ENCODE peak calls at places on chromosomes 6 and 20, in five cellular contexts. P is mesendoderm; T is CD8-positive, alpha-beta T cell; K is heart right ventricle; N is psoas muscle. O is an unnamed sample.

GRCh38 chr6:133707456-133707855 is 181.5 kb upstream of the TCF21 start:
- DNase-seq in P (no peak), T (no peak), K (no peak), N (no peak), O (no peak)

GRCh38 chr20:24048014-24048611 is 59.5 kb upstream of the GGTLC1 start:
- DNase-seq in P (no peak), T (no peak), K (no peak), N (no peak), O (no peak)

GRCh38 chr20:63782051-63782471 is 42.5 kb downstream of the SLC2A4RG start:
- DNase-seq in P (peak), T (no peak), K (no peak), N (no peak), O (no peak)

GRCh38 chr6:12580296-12580695 is 136.3 kb upstream of the PHACTR1 start:
- DNase-seq in P (no peak), T (no peak), K (no peak), N (no peak), O (no peak)

GRCh38 chr6:118896339-118897136 is 2.6 kb downstream of the ASF1A start:
- DNase-seq in P (peak), T (no peak), K (no peak), N (no peak), O (no peak)

GRCh38 chr6:140284871-140285270 is 910.4 kb upstream of the CITED2 start:
- DNase-seq in P (no peak), T (no peak), K (no peak), N (no peak), O (no peak)

GRCh38 chr20:7375905-7376304 is 564.4 kb downstream of the HAO1 start:
- DNase-seq in P (peak), T (no peak), K (no peak), N (no peak), O (no peak)

GRCh38 chr20:43842126-43843020 is 72.3 kb upstream of the TOX2 start:
- DNase-seq in P (no peak), T (no peak), K (no peak), N (no peak), O (no peak)

GRCh38 chr6:140001851-140002301 is 627.4 kb upstream of the CITED2 start:
- DNase-seq in P (no peak), T (no peak), K (no peak), N (no peak), O (no peak)

GRCh38 chr6:167214216-167214615 is 56.4 kb upstream of the GPR31 start:
- DNase-seq in P (no peak), T (no peak), K (no peak), N (no peak), O (no peak)

GRCh38 chr6:72739368-72739779 is 117.5 kb downstream of the KCNQ5 start:
- DNase-seq in P (no peak), T (no peak), K (no peak), N (no peak), O (no peak)

GRCh38 chr6:146544783-146545182 is 1.1 kb downstream of the RAB32 start:
- DNase-seq in P (no peak), T (no peak), K (no peak), N (no peak), O (no peak)

GRCh38 chr20:57838670-57839142 is 128.9 kb upstream of the PMEPA1 start:
- DNase-seq in P (no peak), T (no peak), K (no peak), N (no peak), O (no peak)

GRCh38 chr20:1664911-1665310 is 7.3 kb upstream of the SIRPG start:
- DNase-seq in P (no peak), T (peak), K (no peak), N (no peak), O (no peak)

GRCh38 chr20:50309280-50309763 is 118.7 kb downstream of the CEBPB start:
- DNase-seq in P (no peak), T (no peak), K (no peak), N (no peak), O (no peak)
- H3K27ac ChIP-seq in P (no peak), T (no peak), K (peak), N (peak), O (no peak)

GRCh38 chr6:151069641-151070040 is 170.1 kb upstream of the AKAP12 start:
- DNase-seq in P (no peak), T (no peak), K (no peak), N (no peak), O (no peak)
- H3K27ac ChIP-seq in P (no peak), T (no peak), K (no peak), N (peak), O (no peak)

GRCh38 chr20:41978875-41979274 is 360.7 kb upstream of the CHD6 start:
- DNase-seq in P (no peak), T (no peak), K (no peak), N (no peak), O (no peak)
- H3K27ac ChIP-seq in P (no peak), T (no peak), K (no peak), N (no peak), O (no peak)

GRCh38 chr6:142035890-142036289 is 96.8 kb upstream of the GJE1 start:
- DNase-seq in P (no peak), T (no peak), K (no peak), N (no peak), O (no peak)
- H3K27ac ChIP-seq in P (no peak), T (no peak), K (no peak), N (no peak), O (no peak)

GRCh38 chr20:19129976-19130612 is 82.3 kb upstream of the SLC24A3 start:
- DNase-seq in P (no peak), T (no peak), K (no peak), N (no peak), O (no peak)

GRCh38 chr20:19129306-19129705 is 83.1 kb upstream of the SLC24A3 start:
- DNase-seq in P (no peak), T (no peak), K (no peak), N (no peak), O (no peak)

GRCh38 chr20:19125508-19125907 is 86.9 kb upstream of the SLC24A3 start:
- DNase-seq in P (no peak), T (no peak), K (no peak), N (no peak), O (no peak)

DNA sequence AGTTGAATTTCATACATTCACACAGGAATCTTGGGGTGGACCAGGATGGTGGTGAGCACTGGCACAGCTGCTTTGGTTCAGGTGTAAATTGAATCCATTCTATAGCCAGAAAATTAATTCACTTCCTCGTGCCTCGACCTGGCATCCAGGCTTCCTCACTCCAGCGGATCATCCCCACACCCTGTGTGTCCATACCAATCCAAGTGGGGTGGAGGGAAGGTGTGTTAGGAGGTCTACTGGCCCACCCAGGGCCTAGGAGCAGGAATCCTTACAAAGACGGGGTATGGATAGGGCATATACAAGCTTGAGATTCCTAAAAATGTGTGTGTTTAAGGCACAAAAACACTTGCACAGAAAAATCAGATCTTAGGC is 81.8 kb upstream of the SLC24A3 start:
- DNase-seq in P (no peak), T (no peak), K (no peak), N (no peak), O (no peak)
- H3K27ac ChIP-seq in P (no peak), T (no peak), K (no peak), N (no peak), O (no peak)

GRCh38 chr6:26597389-26597766 is 625 bp downstream of the ABT1 start:
- DNase-seq in P (no peak), T (no peak), K (no peak), N (no peak), O (no peak)

GRCh38 chr6:26598267-26598666 is 1.5 kb downstream of the ABT1 start:
- DNase-seq in P (no peak), T (no peak), K (no peak), N (no peak), O (no peak)

GRCh38 chr6:26599134-26599533 is 2.4 kb downstream of the ABT1 start:
- DNase-seq in P (no peak), T (no peak), K (no peak), N (no peak), O (no peak)

GRCh38 chr6:26596579-26597388 is at the start of gene ABT1:
- DNase-seq in P (peak), T (peak), K (peak), N (peak), O (peak)

GRCh38 chr6:26597821-26598220 is 1.1 kb downstream of the ABT1 start:
- DNase-seq in P (no peak), T (no peak), K (no peak), N (no peak), O (no peak)
- H3K27ac ChIP-seq in P (no peak), T (no peak), K (peak), N (peak), O (no peak)

DNA sequence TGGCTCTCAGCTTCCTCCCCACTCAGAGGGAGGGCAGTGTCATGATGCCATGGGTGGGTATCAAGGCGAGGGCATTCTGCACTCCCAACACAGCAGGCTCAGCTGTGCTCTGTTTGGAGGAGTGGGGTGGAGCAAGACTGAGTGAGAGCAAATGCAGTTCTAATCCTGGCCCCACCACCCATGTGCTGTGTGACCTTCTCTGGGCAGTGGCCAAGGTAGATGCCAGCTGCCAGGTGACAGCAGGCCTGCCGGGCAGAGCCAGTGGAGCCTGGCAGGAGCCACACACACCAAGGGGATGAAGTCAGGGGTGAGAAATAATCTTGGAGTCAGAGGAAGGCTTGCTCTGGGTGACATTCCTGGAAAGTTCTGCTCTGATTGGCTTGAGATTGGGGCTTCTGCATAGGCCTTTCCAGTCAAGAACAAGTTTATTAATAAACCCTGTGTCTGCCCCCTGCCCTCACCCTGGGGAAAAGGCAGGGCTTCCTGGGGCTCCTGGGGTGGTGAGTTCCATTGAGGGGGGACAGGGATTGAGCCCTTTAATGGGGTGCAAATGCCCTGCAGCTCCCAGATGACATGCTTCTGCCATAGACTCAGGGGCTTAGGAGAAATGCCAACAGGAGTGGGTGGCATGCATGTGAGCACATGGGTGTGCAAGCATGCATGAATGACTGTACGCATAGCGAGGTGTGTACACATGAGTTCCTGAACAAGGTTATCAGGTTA is 134.3 kb downstream of the MRPL14 start:
- DNase-seq in P (no peak), T (no peak), K (peak), N (peak), O (no peak)
- H3K27ac ChIP-seq in P (no peak), T (no peak), K (peak), N (peak), O (no peak)

GRCh38 chr20:31548823-31549512 is 34.7 kb downstream of the HM13 start:
- DNase-seq in P (no peak), T (no peak), K (no peak), N (no peak), O (no peak)
- H3K27ac ChIP-seq in P (no peak), T (no peak), K (no peak), N (peak), O (no peak)